ENCODE peak calls at places on chromosomes 2 and 18, in nine cellular contexts. T is ovary, X is A549, M is body of pancreas, D is IMR-90, U is HepG2, G is heart left ventricle, C is lower leg skin, Y is GM12878. O is an unnamed sample.
A peak's percentile ranks its signal among the peaks of the same experiment; 100 is the strongest.

GRCh38 chr2:40244251-40245010 is 207.5 kb downstream of the SLC8A1 start:
- DNase-seq in Y (no peak), G (peak; percentile 61), X (peak; percentile 57), D (peak; percentile 75), U (peak; percentile 37), T (peak; percentile 10), M (peak; percentile 36), C (peak; percentile 27), O (no peak)

GRCh38 chr2:39227628-39228412 is 15.9 kb downstream of the CDKL4 start:
- DNase-seq in U (peak; percentile 73), Y (peak; percentile 28), G (peak; percentile 75), T (peak; percentile 71), C (peak; percentile 64), M (peak; percentile 83), D (peak; percentile 62), X (peak; percentile 79), O (no peak)

GRCh38 chr2:34899079-34899478 is 1300.0 kb upstream of the FAM98A start:
- DNase-seq in Y (no peak), T (no peak), G (no peak), U (no peak), X (no peak), D (no peak), C (no peak), M (no peak), O (no peak)

GRCh38 chr2:238713234-238713832 is 134.6 kb upstream of the TWIST2 start:
- DNase-seq in C (no peak), X (no peak), D (no peak), T (no peak), Y (no peak), U (no peak), G (no peak), M (no peak), O (no peak)

GRCh38 chr2:96507957-96508520 is 2.9 kb upstream of the NEURL3 start:
- DNase-seq in D (peak; percentile 10), Y (no peak), G (peak; percentile 76), T (peak; percentile 55), C (no peak), M (peak; percentile 79), X (peak; percentile 60), U (peak; percentile 57), O (no peak)

GRCh38 chr2:119252186-119253113 is 28.8 kb downstream of the STEAP3 start:
- DNase-seq in M (no peak), Y (no peak), X (peak; percentile 89), C (no peak), D (peak; percentile 97), U (no peak), G (no peak), T (no peak), O (no peak)

GRCh38 chr2:33153008-33153407 is 206.3 kb downstream of the LTBP1 start:
- DNase-seq in C (no peak), M (no peak), U (no peak), G (no peak), D (peak; percentile 75), X (no peak), T (no peak), Y (no peak), O (no peak)

GRCh38 chr2:113755690-113756063 is 765 bp downstream of the SLC35F5 start:
- DNase-seq in U (peak; percentile 12), Y (peak; percentile 13), C (no peak), G (no peak), M (no peak), D (peak; percentile 17), T (no peak), X (peak; percentile 10), O (no peak)

GRCh38 chr18:57737661-57738060 is 65.5 kb downstream of the ATP8B1 start:
- DNase-seq in C (peak; percentile 83), M (peak; percentile 51), T (no peak), U (peak; percentile 83), X (peak; percentile 90), G (peak; percentile 83), Y (no peak), D (peak; percentile 99), O (peak; percentile 6)

GRCh38 chr2:13698847-13699246 is 933.7 kb upstream of the LRATD1 start:
- DNase-seq in G (no peak), C (no peak), M (no peak), Y (no peak), X (no peak), U (no peak), T (no peak), D (no peak), O (no peak)

GRCh38 chr2:173715483-173715882 is 249.7 kb downstream of the SP3 start:
- DNase-seq in T (no peak), C (no peak), D (no peak), X (no peak), Y (no peak), G (no peak), M (no peak), U (no peak), O (no peak)

GRCh38 chr2:99183025-99183424 is 2.0 kb downstream of the MRPL30 start:
- DNase-seq in Y (no peak), D (peak; percentile 4), X (no peak), C (no peak), M (no peak), U (peak; percentile 82), G (no peak), T (no peak), O (no peak)

GRCh38 chr2:105828543-105828942 is 83.8 kb downstream of the NCK2 start:
- DNase-seq in X (no peak), Y (no peak), M (no peak), T (no peak), U (no peak), D (no peak), C (no peak), G (no peak), O (no peak)

GRCh38 chr18:59268127-59268721 is 5.0 kb downstream of the RAX start:
- DNase-seq in Y (no peak), M (no peak), D (no peak), C (no peak), G (no peak), T (no peak), U (no peak), X (no peak), O (no peak)
- H3K4me3 ChIP-seq in Y (no peak overlapping the region), M (no peak overlapping the region), D (no peak overlapping the region), C (no peak overlapping the region), G (no peak overlapping the region), T (no peak overlapping the region), U (peak overlapping the region; percentile 70), X (no peak overlapping the region), O (no peak overlapping the region)

GRCh38 chr18:36066731-36067117 is 635 bp downstream of the RPRD1A start:
- DNase-seq in X (no peak), G (no peak), U (no peak), C (no peak), T (no peak), M (no peak), D (peak; percentile 5), Y (no peak), O (no peak)

GRCh38 chr18:36066001-36066400 is 1.4 kb downstream of the RPRD1A start:
- DNase-seq in T (no peak), Y (no peak), X (no peak), M (no peak), C (no peak), U (no peak), D (peak; percentile 67), G (no peak), O (no peak)

GRCh38 chr18:36064027-36064808 is 3.1 kb downstream of the RPRD1A start:
- DNase-seq in X (no peak), G (no peak), T (no peak), Y (no peak), M (no peak), C (no peak), U (no peak), D (no peak), O (no peak)

DNA sequence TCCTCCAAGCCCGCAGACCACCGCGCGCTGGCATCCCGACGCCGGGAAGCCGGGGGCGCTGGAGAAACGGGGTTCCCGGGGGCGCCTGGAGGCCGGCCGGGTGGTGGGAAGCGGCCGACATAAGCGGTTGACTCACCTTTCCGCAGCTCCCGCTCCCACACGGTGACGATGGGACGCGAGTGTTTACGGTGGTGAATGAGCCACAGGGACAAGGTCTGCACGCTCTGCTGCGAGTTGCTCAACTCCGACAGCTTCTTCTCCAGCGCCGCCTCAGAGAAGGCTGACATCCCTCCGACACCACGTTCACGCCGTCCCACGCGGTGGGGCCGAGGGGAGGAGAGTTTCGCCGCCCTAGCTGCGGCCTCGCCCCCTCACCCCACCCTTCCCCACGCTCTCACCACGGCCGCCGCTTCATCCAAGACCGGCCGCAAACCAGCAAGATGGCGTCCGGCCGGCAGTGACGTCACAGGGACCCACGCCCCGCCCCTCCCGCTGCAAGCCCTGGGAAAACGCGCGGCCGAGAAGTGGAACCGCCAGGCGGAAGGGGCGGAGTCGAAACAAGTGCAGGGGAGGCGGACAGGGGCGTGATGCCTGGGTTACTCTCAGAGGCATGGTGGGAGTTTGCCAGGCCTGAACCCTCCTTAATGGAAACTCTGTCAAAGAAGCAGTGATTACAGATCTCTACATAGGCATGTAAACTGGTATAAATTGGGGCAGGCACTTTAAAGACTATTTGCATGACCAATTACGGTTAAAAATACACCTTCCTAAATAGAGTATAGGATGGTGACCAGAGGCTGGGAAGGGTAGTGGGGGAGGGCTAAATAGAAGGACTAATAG is at the start of gene RPRD1A:
- DNase-seq in C (peak; percentile 96), D (peak; percentile 95), Y (peak; percentile 81), T (peak; percentile 95), G (peak; percentile 98), U (peak; percentile 88), X (peak; percentile 92), M (peak; percentile 98), O (peak; percentile 83)
- TF ChIP-seq POLR2A in C (no peak), D (peak; percentile 89), Y (peak; percentile 91), T (peak; percentile 70), G (peak; percentile 54), U (peak; percentile 83), X (peak; percentile 64), M (peak; percentile 75), O (no peak)

GRCh38 chr18:75161629-75162028 is 47.3 kb downstream of the PTGR3 start:
- DNase-seq in X (peak; percentile 61), D (no peak), M (no peak), C (peak; percentile 19), G (peak; percentile 37), U (peak; percentile 77), Y (no peak), T (no peak), O (no peak)
- TF ChIP-seq CTCF in X (no peak), D (no peak), M (no peak), C (no peak), G (no peak), U (peak; percentile 64), Y (no peak), T (no peak), O (no peak)

GRCh38 chr2:191251014-191251413 is 5.8 kb downstream of the MYO1B start:
- DNase-seq in D (no peak), C (no peak), G (no peak), T (no peak), X (no peak), M (no peak), U (no peak), Y (no peak), O (no peak)

GRCh38 chr2:191247381-191248057 is 2.3 kb downstream of the MYO1B start:
- DNase-seq in D (peak; percentile 98), M (peak; percentile 23), T (no peak), Y (no peak), G (peak; percentile 40), C (no peak), X (peak; percentile 89), U (peak; percentile 98), O (no peak)

GRCh38 chr2:191250400-191250799 is 5.2 kb downstream of the MYO1B start:
- DNase-seq in X (no peak), C (no peak), Y (no peak), U (no peak), M (no peak), T (no peak), G (no peak), D (peak; percentile 69), O (no peak)

GRCh38 chr2:191246820-191247380 is 1.7 kb downstream of the MYO1B start:
- DNase-seq in U (no peak), M (no peak), T (no peak), D (no peak), G (no peak), Y (no peak), C (no peak), X (no peak), O (no peak)

GRCh38 chr2:191249131-191249813 is 4.1 kb downstream of the MYO1B start:
- DNase-seq in X (no peak), M (no peak), C (no peak), D (peak; percentile 64), U (no peak), T (no peak), G (no peak), Y (no peak), O (no peak)
- H3K4me3 ChIP-seq in X (no peak overlapping the region), M (no peak overlapping the region), C (no peak overlapping the region), D (no peak overlapping the region), U (no peak overlapping the region), T (no peak overlapping the region), G (no peak overlapping the region), Y (no peak overlapping the region), O (no peak overlapping the region)